ENCODE peak calls at places on chromosome 6, in ten cellular contexts. O is A549, C is uterus, E is IMR-90, H is tibial nerve, K is lower leg skin, N is body of pancreas, T is GM12891, Y is gastrocnemius medialis, V is suprapubic skin. F is an unnamed sample.

GRCh38 chr6:160750276-160750689 is 48.2 kb downstream of the PLG start:
- DNase-seq in O (peak), C (no peak), E (no peak), H (no peak), K (no peak), N (no peak), T (no peak), Y (no peak), V (no peak), F (no peak)

GRCh38 chr6:137496392-137496767 is 2.2 kb upstream of the OLIG3 start:
- DNase-seq in O (no peak), C (no peak), E (no peak), H (no peak), K (no peak), N (no peak), T (peak), Y (no peak), V (no peak), F (no peak)

GRCh38 chr6:139364982-139365379 is 9.5 kb downstream of the CITED2 start:
- DNase-seq in O (no peak), C (no peak), E (no peak), H (no peak), K (no peak), N (no peak), T (no peak), Y (no peak), V (no peak), F (no peak)

GRCh38 chr6:2976571-2977085 is 5.3 kb upstream of the SERPINB6 start:
- DNase-seq in O (no peak), C (no peak), E (peak), H (no peak), K (no peak), N (no peak), T (no peak), Y (no peak), V (no peak), F (peak)

GRCh38 chr6:107114872-107115694 is at the start of gene BEND3:
- DNase-seq in O (peak), C (no peak), E (no peak), H (no peak), K (no peak), N (peak), T (peak), Y (peak), V (no peak), F (no peak)

GRCh38 chr6:166640342-166641043 is 13.4 kb upstream of the RPS6KA2 start:
- DNase-seq in O (no peak), C (no peak), E (no peak), H (no peak), K (no peak), N (no peak), T (no peak), Y (no peak), V (no peak), F (no peak)

GRCh38 chr6:73564578-73565345 is 43.9 kb upstream of the EEF1A1 start:
- DNase-seq in O (no peak), C (no peak), E (no peak), H (no peak), K (no peak), N (no peak), T (no peak), Y (no peak), V (no peak), F (no peak)

GRCh38 chr6:14544689-14545088 is 427.1 kb downstream of the CD83 start:
- DNase-seq in O (no peak), C (no peak), E (no peak), H (no peak), K (no peak), N (no peak), T (no peak), Y (no peak), V (no peak), F (no peak)

GRCh38 chr6:103858003-103858402 is 1001.7 kb downstream of the HACE1 start:
- DNase-seq in O (no peak), C (no peak), E (no peak), H (no peak), K (no peak), N (no peak), T (no peak), Y (no peak), V (no peak), F (no peak)

GRCh38 chr6:20476501-20477043 is 57.7 kb upstream of the CDKAL1 start:
- DNase-seq in O (no peak), C (no peak), E (no peak), H (no peak), K (no peak), N (no peak), T (no peak), Y (no peak), V (no peak), F (no peak)

GRCh38 chr6:56986611-56987010 is 31.7 kb downstream of the BEND6 start:
- DNase-seq in O (no peak), C (no peak), E (no peak), H (no peak), K (no peak), N (no peak), T (no peak), Y (no peak), V (no peak), F (no peak)

GRCh38 chr6:165850434-165851019 is 187.5 kb upstream of the PDE10A start:
- DNase-seq in O (peak), C (peak), E (peak), H (peak), K (peak), N (peak), T (peak), Y (peak), V (no peak), F (peak)

GRCh38 chr6:140857734-140858380 is 1274.9 kb upstream of the GJE1 start:
- DNase-seq in O (peak), C (no peak), E (peak), H (no peak), K (no peak), N (peak), T (no peak), Y (no peak), V (no peak), F (peak)

GRCh38 chr6:14713008-14713452 is 532.8 kb upstream of the JARID2 start:
- DNase-seq in O (peak), C (peak), E (peak), H (no peak), K (peak), N (peak), T (no peak), Y (peak), V (no peak), F (peak)

GRCh38 chr6:166173292-166173951 is 5.8 kb upstream of the TBXT start:
- DNase-seq in O (no peak), C (no peak), E (no peak), H (no peak), K (no peak), N (peak), T (no peak), Y (no peak), V (no peak), F (peak)

GRCh38 chr6:149890629-149891045 is 7.3 kb downstream of the RAET1E start:
- DNase-seq in O (peak), C (no peak), E (no peak), H (no peak), K (no peak), N (no peak), T (no peak), Y (no peak), V (no peak), F (no peak)

GRCh38 chr6:38796850-38797249 is 81.7 kb downstream of the DNAH8 start:
- DNase-seq in O (no peak), C (no peak), E (no peak), H (no peak), K (no peak), N (no peak), T (no peak), Y (no peak), V (no peak), F (no peak)

GRCh38 chr6:3610206-3610605 is 141.3 kb downstream of the PXDC1 start:
- DNase-seq in O (peak), C (peak), E (peak), H (no peak), K (peak), N (no peak), T (no peak), Y (no peak), V (no peak), F (peak)

GRCh38 chr6:30100585-30101422 is 12.1 kb downstream of the TRIM31 start:
- DNase-seq in O (no peak), C (no peak), E (no peak), H (no peak), K (peak), N (peak), T (no peak), Y (no peak), V (no peak), F (no peak)

GRCh38 chr6:142361765-142362540 is 60.1 kb downstream of the ADGRG6 start:
- DNase-seq in O (peak), C (no peak), E (peak), H (no peak), K (no peak), N (no peak), T (no peak), Y (no peak), V (no peak), F (no peak)

GRCh38 chr6:148799647-148800046 is 52.8 kb downstream of the UST start:
- DNase-seq in O (no peak), C (no peak), E (no peak), H (no peak), K (no peak), N (no peak), T (no peak), Y (no peak), V (no peak), F (no peak)
- TF ChIP-seq POLR2A in O (no peak), C (no peak), E (no peak), H (no peak), K (no peak), N (no peak), T (no peak), Y (no peak), V (no peak), F (no peak)

DNA sequence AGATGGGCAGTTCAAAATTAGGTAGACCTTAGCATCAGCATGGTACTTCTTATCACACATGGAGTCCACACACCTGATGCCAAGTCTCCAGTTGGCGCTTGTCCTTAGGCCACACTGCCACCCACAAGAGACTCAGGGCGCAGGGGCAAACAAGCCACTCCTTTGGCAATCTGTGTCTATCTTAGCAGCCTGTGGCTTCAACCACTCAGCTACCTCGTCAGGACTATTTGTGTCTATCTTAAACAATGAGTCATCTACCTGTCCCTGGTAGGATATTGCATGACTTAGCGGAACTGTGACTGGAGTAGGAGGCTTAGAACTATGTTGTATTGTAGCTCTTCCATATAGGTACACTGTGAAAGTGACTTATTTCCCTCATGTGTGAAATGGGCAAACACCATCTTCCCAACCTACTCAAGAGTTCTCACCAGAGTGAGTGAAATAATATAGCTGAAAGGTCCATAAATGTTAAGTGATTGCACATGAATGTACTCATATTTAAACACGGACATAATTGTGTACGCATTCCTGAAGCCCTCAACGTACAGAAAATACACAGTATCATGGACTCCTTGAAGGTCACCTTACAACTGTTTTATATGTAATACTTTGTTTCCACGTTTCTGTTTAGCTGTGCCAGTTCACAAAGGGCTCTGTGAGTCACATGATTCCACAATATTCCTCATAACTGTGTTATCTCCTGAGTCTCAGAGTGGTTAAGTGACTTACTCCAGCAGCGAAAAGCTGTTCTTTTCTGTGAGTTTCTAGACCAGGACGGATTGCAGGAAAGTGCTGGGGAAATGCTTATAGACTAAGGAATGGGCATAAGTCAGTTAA is 1.6 kb downstream of the TRIM27 start:
- DNase-seq in O (peak), C (no peak), E (peak), H (no peak), K (no peak), N (peak), T (no peak), Y (peak), V (no peak), F (no peak)
- TF ChIP-seq POLR2A in O (no peak), C (no peak), E (peak), H (no peak), K (no peak), N (no peak), T (no peak), Y (no peak), V (no peak), F (no peak)

GRCh38 chr6:16761469-16762264 is 407 bp upstream of the ATXN1 start:
- DNase-seq in O (peak), C (peak), E (peak), H (peak), K (peak), N (peak), T (peak), Y (peak), V (peak), F (peak)
- TF ChIP-seq POLR2A in O (no peak), C (peak), E (peak), H (peak), K (no peak), N (peak), T (no peak), Y (peak), V (no peak), F (no peak)

GRCh38 chr6:111265842-111266241 is 178.5 kb downstream of the SLC16A10 start:
- DNase-seq in O (no peak), C (no peak), E (peak), H (no peak), K (no peak), N (no peak), T (no peak), Y (no peak), V (no peak), F (no peak)
- TF ChIP-seq POLR2A in O (no peak), C (no peak), E (no peak), H (no peak), K (no peak), N (no peak), T (no peak), Y (no peak), V (no peak), F (no peak)

GRCh38 chr6:71478834-71479541 is 190.4 kb downstream of the OGFRL1 start:
- DNase-seq in O (peak), C (no peak), E (peak), H (no peak), K (no peak), N (no peak), T (no peak), Y (no peak), V (no peak), F (no peak)
- TF ChIP-seq POLR2A in O (no peak), C (no peak), E (no peak), H (no peak), K (no peak), N (no peak), T (no peak), Y (no peak), V (no peak), F (no peak)

GRCh38 chr6:6927437-6928361 is 180.1 kb upstream of the RREB1 start:
- DNase-seq in O (no peak), C (no peak), E (no peak), H (no peak), K (no peak), N (no peak), T (no peak), Y (peak), V (peak), F (no peak)
- TF ChIP-seq POLR2A in O (no peak), C (no peak), E (no peak), H (no peak), K (no peak), N (no peak), T (no peak), Y (peak), V (no peak), F (no peak)

GRCh38 chr6:32551410-32551809 is 21.3 kb upstream of the HLA-DRB5 start:
- DNase-seq in O (no peak), C (no peak), E (no peak), H (no peak), K (no peak), N (no peak), T (no peak), Y (no peak), V (no peak), F (no peak)
- TF ChIP-seq POLR2A in O (no peak), C (no peak), E (no peak), H (no peak), K (no peak), N (no peak), T (no peak), Y (no peak), V (no peak), F (no peak)

F was measured in H54.